ENCODE peak calls at places on chromosomes 11 and 22, in four cellular contexts. V, O, L and S are unnamed samples.

GRCh38 chr11:8709002-8709672 is 26.5 kb downstream of the RPL27A start:
- DNase-seq in V (no peak), L (no peak), O (no peak), S (no peak)

GRCh38 chr11:26228778-26229177 is 103.2 kb upstream of the ANO3 start:
- DNase-seq in L (no peak), O (no peak), V (no peak), S (no peak)

GRCh38 chr22:31695423-31695822 is 33.4 kb upstream of the PISD start:
- DNase-seq in V (no peak), L (no peak), O (no peak), S (no peak)

GRCh38 chr11:76803811-76804600 is 20.9 kb downstream of the TSKU start:
- DNase-seq in V (no peak), L (no peak), O (peak), S (peak)

GRCh38 chr11:46381046-46381835 is at the start of gene MDK:
- DNase-seq in V (no peak), L (peak), O (no peak), S (no peak)

GRCh38 chr11:100776212-100776896 is 89.3 kb downstream of the ARHGAP42 start:
- DNase-seq in O (no peak), V (no peak), L (peak), S (no peak)

GRCh38 chr11:63445720-63446119 is 45.2 kb downstream of the PLAAT5 start:
- DNase-seq in V (no peak), L (no peak), O (no peak), S (no peak)

GRCh38 chr22:35684270-35684700 is 33.4 kb upstream of the APOL5 start:
- DNase-seq in V (no peak), L (no peak), O (no peak), S (no peak)

GRCh38 chr11:118774032-118774431 is 16.9 kb downstream of the DDX6 start:
- DNase-seq in L (no peak), O (no peak), V (no peak), S (no peak)

GRCh38 chr11:76075699-76076098 is 130.6 kb downstream of the WNT11 start:
- DNase-seq in V (no peak), O (no peak), L (no peak), S (no peak)

GRCh38 chr11:84969103-84969502 is 658.0 kb downstream of the DLG2 start:
- DNase-seq in V (no peak), O (no peak), L (no peak), S (no peak)

GRCh38 chr11:72584293-72584921 is 89.8 kb downstream of the PDE2A start:
- DNase-seq in L (no peak), O (peak), V (no peak), S (peak)

GRCh38 chr11:116488836-116489389 is 283.9 kb downstream of the BUD13 start:
- DNase-seq in L (no peak), O (no peak), V (no peak), S (no peak)

GRCh38 chr22:48316876-48317250 is 1510.8 kb downstream of the BRD1 start:
- DNase-seq in V (no peak), L (no peak), O (no peak), S (no peak)

GRCh38 chr11:134843020-134843419 is 431.0 kb upstream of the B3GAT1 start:
- DNase-seq in L (no peak), O (no peak), V (no peak), S (no peak)

GRCh38 chr11:37353192-37353591 is 755.2 kb upstream of the RAG2 start:
- DNase-seq in V (no peak), L (no peak), O (no peak), S (no peak)